ENCODE peak calls at places on chromosomes 4 and X, in four cellular contexts. A, M, N and R are unnamed samples.

GRCh38 chrX:47012131-47012530 is 66.1 kb upstream of the RGN start:
- DNase-seq in N (no peak), M (no peak), A (no peak), R (no peak)

GRCh38 chrX:42025861-42026260 is 102.5 kb upstream of the CASK start:
- DNase-seq in A (no peak), M (no peak), N (no peak), R (no peak)

GRCh38 chrX:130118941-130119640 is 8.8 kb upstream of the ELF4 start:
- DNase-seq in N (no peak), M (no peak), A (no peak), R (peak; percentile 59)

GRCh38 chr4:128310266-128310697 is 22.7 kb upstream of the PGRMC2 start:
- DNase-seq in A (no peak), M (peak; percentile 68), N (no peak), R (peak; percentile 62)

GRCh38 chr4:74944354-74944793 is 11.5 kb downstream of the PARM1 start:
- DNase-seq in N (no peak), M (no peak), A (no peak), R (no peak)

GRCh38 chr4:62003695-62004094 is 803.6 kb downstream of the ADGRL3 start:
- DNase-seq in A (no peak), M (no peak), N (no peak), R (peak; percentile 5)

GRCh38 chr4:153634737-153635353 is 49.2 kb upstream of the TLR2 start:
- DNase-seq in A (no peak), M (peak; percentile 36), N (no peak), R (peak; percentile 63)

GRCh38 chr4:139734201-139734874 is 68.7 kb downstream of the MGST2 start:
- DNase-seq in M (no peak), A (no peak), N (no peak), R (peak; percentile 81)

GRCh38 chr4:139910106-139910505 is 243.9 kb downstream of the MAML3 start:
- DNase-seq in M (no peak), N (no peak), A (no peak), R (no peak)